ENCODE peak calls at places on chromosomes 4 and X, in seven cellular contexts. W, Y, T, N, A, B and F are unnamed samples.

GRCh38 chr4:1991596-1992434 is 17.0 kb downstream of the NELFA start:
- DNase-seq in N (no peak), W (no peak), A (no peak), Y (no peak), B (no peak), T (no peak), F (no peak)

GRCh38 chr4:146342600-146343192 is 128.4 kb downstream of the REELD1 start:
- DNase-seq in A (no peak), B (peak; percentile 82), N (peak; percentile 40), Y (peak; percentile 16), W (peak; percentile 47), T (no peak), F (no peak)

GRCh38 chr4:151524610-151525009 is 115.6 kb downstream of the FHIP1A start:
- DNase-seq in Y (peak; percentile 67), T (no peak), B (no peak), N (no peak), W (no peak), A (no peak), F (peak; percentile 39)

GRCh38 chr4:48343035-48343434 is 1.7 kb downstream of the SLAIN2 start:
- DNase-seq in Y (no peak), A (no peak), B (no peak), N (no peak), T (no peak), W (no peak), F (no peak)

GRCh38 chr4:1590244-1590643 is 93.9 kb downstream of the FAM53A start:
- DNase-seq in A (no peak), N (no peak), T (no peak), W (no peak), Y (no peak), B (no peak), F (no peak)

GRCh38 chrX:1444896-1445480 is 7.7 kb downstream of the ASMTL start:
- DNase-seq in N (no peak), A (no peak), T (no peak), W (no peak), B (no peak), Y (no peak), F (peak; percentile 11)

GRCh38 chr4:88446124-88446523 is 10.8 kb upstream of the HERC5 start:
- DNase-seq in B (no peak), T (no peak), Y (no peak), N (no peak), W (no peak), A (no peak), F (no peak)

GRCh38 chr4:157172011-157172410 is 48.5 kb upstream of the GRIA2 start:
- DNase-seq in N (no peak), B (no peak), Y (peak; percentile 2), W (peak; percentile 31), A (no peak), T (no peak), F (no peak)

GRCh38 chr4:164081801-164082200 is 587.3 kb downstream of the TMA16 start:
- DNase-seq in W (no peak), Y (no peak), N (no peak), A (no peak), B (no peak), T (no peak), F (no peak)

GRCh38 chr4:126839066-126839465 is 793.7 kb upstream of the INTU start:
- DNase-seq in N (no peak), B (no peak), A (no peak), T (no peak), Y (no peak), W (peak; percentile 43), F (no peak)

GRCh38 chr4:159227984-159228383 is 125.1 kb downstream of the RAPGEF2 start:
- DNase-seq in Y (peak; percentile 94), N (peak; percentile 86), W (peak; percentile 92), A (peak; percentile 43), T (no peak), B (peak; percentile 75), F (peak; percentile 41)

GRCh38 chrX:68994883-68995255 is 166.0 kb downstream of the EFNB1 start:
- DNase-seq in T (no peak), A (no peak), Y (no peak), N (no peak), W (no peak), B (no peak), F (no peak)

GRCh38 chr4:7708238-7708637 is 231.4 kb downstream of the AFAP1 start:
- DNase-seq in A (no peak), T (no peak), W (no peak), N (no peak), B (no peak), Y (no peak), F (no peak)

GRCh38 chr4:172858731-172859230 is 309.8 kb upstream of the GALNT7 start:
- DNase-seq in B (no peak), T (no peak), W (peak; percentile 56), N (no peak), Y (no peak), A (no peak), F (no peak)

GRCh38 chrX:72169008-72169728 is 12.4 kb upstream of the PIN4 start:
- DNase-seq in T (no peak), Y (no peak), A (no peak), B (no peak), W (no peak), N (no peak), F (no peak)

GRCh38 chr4:158121203-158121586 is 51.6 kb downstream of the GASK1B start:
- DNase-seq in A (no peak), Y (peak; percentile 48), N (peak; percentile 97), B (peak; percentile 78), T (no peak), W (peak; percentile 99), F (no peak)

GRCh38 chr4:78953231-78953630 is 14.0 kb upstream of the PAQR3 start:
- DNase-seq in W (no peak), B (no peak), Y (no peak), N (no peak), T (no peak), A (no peak), F (no peak)

GRCh38 chr4:106365613-106366012 is 3.0 kb downstream of the GIMD1 start:
- DNase-seq in B (peak; percentile 82), W (peak; percentile 95), N (peak; percentile 95), Y (peak; percentile 3), T (no peak), A (no peak), F (no peak)

GRCh38 chrX:42519666-42520231 is 258.2 kb downstream of the PPP1R2C start:
- DNase-seq in T (no peak), W (peak; percentile 17), N (peak; percentile 7), Y (no peak), A (no peak), B (peak; percentile 28), F (no peak)

GRCh38 chr4:8150152-8151090 is 8.2 kb downstream of the ABLIM2 start:
- DNase-seq in T (no peak), A (no peak), W (no peak), Y (no peak), N (no peak), B (no peak), F (no peak)

GRCh38 chr4:41069268-41069667 is 145.1 kb downstream of the APBB2 start:
- DNase-seq in B (no peak), N (peak; percentile 19), W (peak; percentile 49), A (no peak), Y (no peak), T (no peak), F (no peak)

GRCh38 chr4:74473155-74473811 is 28.3 kb downstream of the AREG start:
- DNase-seq in A (no peak), N (peak; percentile 91), B (peak; percentile 83), Y (peak; percentile 21), T (no peak), W (peak; percentile 91), F (no peak)

GRCh38 chrX:41332408-41332987 is 1.5 kb upstream of the DDX3X start:
- DNase-seq in A (no peak), B (peak; percentile 48), Y (peak; percentile 55), W (peak; percentile 44), N (no peak), T (no peak), F (no peak)

GRCh38 chr4:142282870-142283431 is 563.1 kb downstream of the INPP4B start:
- DNase-seq in T (peak; percentile 50), B (peak; percentile 31), N (peak; percentile 12), Y (peak; percentile 37), W (no peak), A (peak; percentile 32), F (no peak)

GRCh38 chrX:54746928-54747327 is 51.1 kb downstream of the ITIH6 start:
- DNase-seq in Y (no peak), W (no peak), T (no peak), N (no peak), A (no peak), B (no peak), F (no peak)

GRCh38 chr4:121326580-121326979 is 54.2 kb downstream of the QRFPR start:
- DNase-seq in Y (no peak), N (no peak), B (no peak), W (no peak), A (peak; percentile 39), T (no peak), F (no peak)
- H3K23ac ChIP-seq in Y (no peak overlapping the region), N (no peak overlapping the region), B (no peak overlapping the region), W (no peak overlapping the region), A (no peak overlapping the region), T (no peak overlapping the region), F (no peak overlapping the region)

DNA sequence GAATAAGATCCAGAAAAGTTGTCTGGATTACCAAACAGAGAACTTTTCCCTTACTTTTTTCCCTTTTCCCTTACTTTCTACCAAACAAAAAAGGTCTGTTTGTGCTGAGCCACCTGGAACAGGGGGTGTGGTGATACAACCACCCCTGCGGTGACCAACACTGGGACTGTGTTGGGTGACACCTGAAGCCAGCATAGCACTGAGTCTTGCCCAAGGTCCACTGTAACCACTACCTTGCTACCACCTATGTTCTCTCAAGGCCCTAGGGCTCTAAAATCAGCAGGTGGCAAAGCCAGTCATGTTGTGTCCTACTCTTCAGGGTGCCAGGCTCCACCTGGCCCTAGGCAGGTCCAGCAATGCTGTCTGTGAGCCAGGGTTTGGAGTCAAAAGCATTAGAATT is 22.8 kb upstream of the UNC5C start:
- DNase-seq in W (no peak), N (no peak), A (no peak), B (no peak), Y (no peak), T (no peak), F (no peak)
- H3K23ac ChIP-seq in W (no peak overlapping the region), N (no peak overlapping the region), A (no peak overlapping the region), B (no peak overlapping the region), Y (no peak overlapping the region), T (no peak overlapping the region), F (no peak overlapping the region)

GRCh38 chrX:153372949-153373348 is 28.2 kb downstream of the PNMA6E start:
- DNase-seq in W (no peak), A (no peak), B (no peak), T (no peak), Y (no peak), N (no peak), F (no peak)

GRCh38 chrX:153374426-153374825 is 26.7 kb downstream of the PNMA6E start:
- DNase-seq in T (no peak), A (no peak), W (no peak), Y (no peak), N (no peak), B (no peak), F (no peak)

GRCh38 chrX:153378607-153379006 is 22.5 kb downstream of the PNMA6E start:
- DNase-seq in B (no peak), W (no peak), Y (no peak), A (no peak), T (no peak), N (no peak), F (no peak)

GRCh38 chrX:153377727-153378126 is 23.4 kb downstream of the PNMA6E start:
- DNase-seq in T (no peak), N (no peak), W (no peak), A (no peak), B (no peak), Y (no peak), F (no peak)

GRCh38 chrX:153375571-153375970 is 25.6 kb downstream of the PNMA6E start:
- DNase-seq in N (no peak), T (no peak), Y (no peak), B (no peak), A (no peak), W (no peak), F (no peak)
- H3K23ac ChIP-seq in N (no peak overlapping the region), T (no peak overlapping the region), Y (no peak overlapping the region), B (no peak overlapping the region), A (no peak overlapping the region), W (no peak overlapping the region), F (no peak overlapping the region)

GRCh38 chr4:72911316-72911715 is 158.2 kb downstream of the COX18 start:
- DNase-seq in Y (no peak), T (no peak), A (no peak), N (no peak), W (no peak), B (no peak), F (no peak)
- H3K23ac ChIP-seq in Y (no peak overlapping the region), T (no peak overlapping the region), A (no peak overlapping the region), N (no peak overlapping the region), W (no peak overlapping the region), B (no peak overlapping the region), F (no peak overlapping the region)